ENCODE peak calls at places on chromosomes 6 and 20, in six cellular contexts. Q is adrenal gland; V is IMR-90; S is brain microvascular endothelial cell; W is PC-3; R is CD8-positive, alpha-beta T cell. G is an unnamed sample.

GRCh38 chr6:157962601-157963084 is 19.0 kb upstream of the SYNJ2 start:
- DNase-seq in Q (no peak), V (peak; percentile 83), S (peak; percentile 73), W (no peak), R (no peak), G (no peak)

GRCh38 chr6:170189236-170189635 is 101.6 kb downstream of the DLL1 start:
- DNase-seq in Q (no peak), V (no peak), S (no peak), W (no peak), R (no peak), G (no peak)

GRCh38 chr6:33610779-33611421 is 10.2 kb upstream of the ITPR3 start:
- DNase-seq in Q (no peak), V (no peak), S (no peak), W (no peak), R (no peak), G (no peak)

GRCh38 chr20:51427625-51428291 is 114.8 kb downstream of the NFATC2 start:
- DNase-seq in Q (no peak), V (no peak), S (no peak), W (no peak), R (no peak), G (no peak)

GRCh38 chr20:57806975-57807374 is 97.2 kb upstream of the PMEPA1 start:
- DNase-seq in Q (no peak), V (no peak), S (no peak), W (no peak), R (no peak), G (no peak)

GRCh38 chr6:152380351-152380767 is 256.8 kb downstream of the SYNE1 start:
- DNase-seq in Q (peak; percentile 18), V (peak; percentile 74), S (peak; percentile 76), W (peak; percentile 41), R (no peak), G (no peak)

GRCh38 chr6:116971959-116972358 is 94.9 kb downstream of the RFX6 start:
- DNase-seq in Q (peak; percentile 17), V (peak; percentile 31), S (peak; percentile 42), W (peak; percentile 62), R (no peak), G (peak; percentile 54)

GRCh38 chr20:54431545-54431944 is 43.8 kb upstream of the DOK5 start:
- DNase-seq in Q (no peak), V (no peak), S (no peak), W (no peak), R (no peak), G (no peak)

GRCh38 chr6:157985378-157986155 is 3.9 kb downstream of the SYNJ2 start:
- DNase-seq in Q (no peak), V (no peak), S (no peak), W (no peak), R (no peak), G (no peak)

GRCh38 chr20:59787186-59787890 is 146.1 kb downstream of the SYCP2 start:
- DNase-seq in Q (no peak), V (no peak), S (no peak), W (no peak), R (no peak), G (no peak)

GRCh38 chr20:62191781-62192559 is 9.1 kb downstream of the MTG2 start:
- DNase-seq in Q (no peak), V (no peak), S (no peak), W (no peak), R (no peak), G (no peak)

GRCh38 chr6:24274441-24275083 is 83.3 kb downstream of the DCDC2 start:
- DNase-seq in Q (no peak), V (peak; percentile 23), S (peak; percentile 7), W (peak; percentile 35), R (no peak), G (no peak)

GRCh38 chr6:79353226-79353625 is 118.7 kb upstream of the HMGN3 start:
- DNase-seq in Q (no peak), V (no peak), S (peak; percentile 21), W (peak; percentile 49), R (no peak), G (no peak)

GRCh38 chr20:23702021-23702420 is 13.2 kb upstream of the CST4 start:
- DNase-seq in Q (no peak), V (peak; percentile 2), S (no peak), W (no peak), R (no peak), G (no peak)

GRCh38 chr20:39880890-39881289 is 808.1 kb downstream of the MAFB start:
- DNase-seq in Q (peak; percentile 11), V (no peak), S (no peak), W (no peak), R (no peak), G (peak; percentile 38)
- TF ChIP-seq CTCF in Q (no peak), V (no peak), S (peak; percentile 51), W (no peak), R (no peak), G (peak; percentile 17)

DNA sequence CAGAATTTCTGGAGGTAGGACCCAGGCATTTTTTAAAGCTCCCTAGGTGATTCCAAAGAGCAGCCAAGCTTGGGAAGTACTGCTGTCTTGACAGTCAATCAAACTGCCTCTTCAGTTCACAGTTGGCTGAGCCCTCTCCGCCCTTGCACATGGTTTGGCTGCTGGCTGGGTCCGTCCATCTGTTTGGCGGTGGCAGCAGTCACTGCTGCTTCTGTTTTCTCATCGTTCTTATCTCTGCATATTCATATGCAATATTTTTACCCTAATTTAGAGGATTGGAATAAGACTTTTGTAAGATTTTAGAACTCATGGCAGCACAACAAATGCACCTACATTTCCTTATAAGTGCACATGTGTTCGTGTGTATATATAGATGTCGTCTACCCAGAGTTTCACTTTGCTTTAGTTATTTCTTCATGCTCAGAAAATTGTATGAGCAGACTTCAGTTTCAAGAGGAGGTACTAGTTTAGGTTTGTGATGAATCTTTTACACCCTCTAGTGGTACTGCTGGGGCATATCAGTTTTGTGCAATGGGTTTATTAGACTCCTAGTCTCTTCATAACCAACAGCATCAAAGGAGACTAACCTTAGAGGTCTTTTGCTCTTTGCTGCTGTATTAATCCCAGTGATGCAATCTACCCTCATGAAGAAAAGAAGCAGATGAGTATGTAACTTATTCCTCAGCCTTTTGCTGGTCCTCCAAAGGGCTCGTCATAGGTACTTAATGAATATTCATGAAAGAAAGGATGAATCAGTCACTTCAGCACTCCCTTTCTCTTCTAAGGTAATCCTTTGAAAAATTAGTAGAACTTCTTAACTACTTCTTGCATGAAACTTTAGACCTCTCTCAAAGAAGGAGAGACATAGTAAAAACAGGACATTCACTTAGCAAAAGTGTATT is 44.3 kb downstream of the KHDC1L start:
- DNase-seq in Q (no peak), V (peak; percentile 84), S (peak; percentile 70), W (peak; percentile 76), R (no peak), G (peak; percentile 81)
- H3K4me3 ChIP-seq in Q (no peak overlapping the region), V (peak overlapping the region; percentile 42), S (peak overlapping the region; percentile 41), W (peak overlapping the region; percentile 66), R (no peak overlapping the region), G (peak overlapping the region; percentile 9)

DNA sequence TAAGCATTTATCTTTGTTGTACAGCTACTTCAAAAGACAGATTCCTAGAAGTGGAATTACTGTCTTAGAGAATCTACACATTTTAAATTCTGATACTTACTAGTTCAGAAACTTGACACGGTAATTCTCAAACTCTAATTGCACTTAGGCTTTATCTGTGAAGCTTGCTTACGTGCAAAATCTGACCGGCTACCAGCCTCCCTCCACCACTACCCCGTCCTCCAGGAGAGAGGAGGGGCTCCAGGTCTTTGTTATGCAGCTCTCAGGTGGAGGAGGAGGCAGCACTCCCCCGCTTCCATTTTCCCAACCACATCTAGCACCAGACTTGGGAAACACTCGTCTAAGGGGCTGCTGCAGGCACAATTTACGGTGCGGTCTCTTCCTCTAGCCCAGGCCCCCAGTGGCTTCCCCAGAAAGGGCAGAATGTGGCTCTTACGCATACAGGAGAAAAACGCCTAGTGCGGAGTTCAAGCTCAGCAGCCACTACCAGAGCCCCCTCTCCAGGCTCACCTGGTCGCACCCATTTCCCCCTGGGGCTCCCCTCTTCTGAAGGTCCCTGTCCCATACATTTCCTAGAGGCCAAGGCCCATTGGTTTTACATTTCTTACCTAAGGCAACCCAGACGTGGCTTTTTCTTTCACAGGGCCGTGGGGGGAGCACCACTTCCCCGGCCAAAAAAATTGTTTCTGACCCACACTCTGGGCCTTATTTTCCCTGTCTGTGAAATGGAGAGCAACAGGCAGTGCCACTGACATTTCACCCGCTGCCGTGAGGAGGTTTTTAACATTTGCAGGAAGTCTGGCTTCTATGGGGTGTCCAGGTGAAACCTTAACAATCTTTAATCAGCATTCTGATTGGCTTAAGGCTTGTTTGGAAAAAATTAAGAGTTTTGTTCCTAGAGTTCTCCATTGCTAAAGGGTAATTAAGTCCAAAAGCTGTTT is 1.6 kb upstream of the TGIF2 start:
- DNase-seq in Q (no peak), V (no peak), S (no peak), W (no peak), R (no peak), G (no peak)
- TF ChIP-seq CTCF in Q (no peak), V (no peak), S (no peak), W (no peak), R (no peak), G (no peak)

DNA sequence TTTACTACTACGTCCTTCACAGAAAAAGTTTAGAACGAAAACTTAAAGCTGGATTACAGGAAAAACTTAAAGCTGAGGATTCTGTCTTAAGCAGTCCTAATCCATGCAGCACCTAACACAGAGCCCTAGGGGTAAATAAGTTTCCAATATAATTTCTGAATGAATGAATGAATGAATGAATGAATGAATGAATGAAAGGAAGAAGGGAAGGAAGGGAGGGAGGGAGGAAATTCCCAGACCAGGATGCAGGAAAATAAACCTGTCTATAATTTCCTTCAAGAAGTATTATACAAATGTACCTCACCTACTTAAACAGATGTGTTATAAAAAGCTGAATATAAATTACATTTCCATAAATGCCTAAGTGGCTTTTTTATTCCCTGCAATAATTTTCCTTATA is 83.4 kb downstream of the RNGTT start:
- DNase-seq in Q (no peak), V (no peak), S (no peak), W (no peak), R (no peak), G (no peak)
- H3K4me3 ChIP-seq in Q (no peak overlapping the region), V (no peak overlapping the region), S (no peak overlapping the region), W (no peak overlapping the region), R (no peak overlapping the region), G (no peak overlapping the region)

DNA sequence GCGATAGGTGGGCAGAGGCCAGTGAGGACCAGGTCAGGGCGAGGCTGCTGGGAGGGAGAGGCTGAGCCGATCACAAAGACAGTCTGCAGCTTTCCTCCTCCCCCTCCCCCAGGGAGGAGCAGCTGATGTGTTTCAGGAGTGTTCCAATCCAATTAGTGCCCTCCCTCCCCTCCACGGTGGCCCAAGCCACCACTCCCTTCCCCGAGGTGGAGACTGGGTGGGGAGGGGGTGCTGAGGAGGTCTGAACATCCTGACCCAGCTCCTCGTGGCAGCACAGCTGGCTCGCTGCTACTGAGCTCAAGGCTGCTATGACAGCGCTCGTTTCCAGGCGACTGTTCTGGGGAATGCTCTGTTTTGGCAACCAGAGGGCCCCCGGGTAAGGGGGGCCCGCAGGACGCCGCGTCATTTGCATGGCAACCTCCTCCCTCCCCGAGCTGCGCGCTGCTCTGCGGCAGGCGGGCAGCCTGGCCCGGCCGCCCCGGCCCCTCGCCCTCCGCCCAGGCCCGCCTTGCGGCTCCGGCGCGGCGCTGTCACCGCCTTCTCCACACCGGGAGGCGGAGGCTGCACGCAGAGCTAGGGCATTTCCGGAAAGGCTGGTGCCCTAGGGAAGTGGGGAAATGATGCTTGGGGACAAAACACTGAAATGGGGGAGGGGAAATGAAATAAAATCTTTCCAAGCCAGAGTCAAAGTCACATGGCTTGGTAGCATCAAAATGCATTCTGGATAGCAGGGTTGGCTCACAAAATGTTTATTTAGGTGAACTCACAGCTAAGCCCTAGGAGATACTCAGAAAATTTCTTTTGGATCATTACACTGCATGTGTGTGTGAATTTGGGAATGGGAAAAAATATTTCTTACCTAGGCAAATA is 67.4 kb upstream of the PIM1 start:
- DNase-seq in Q (peak; percentile 95), V (peak; percentile 88), S (peak; percentile 90), W (peak; percentile 82), R (peak; percentile 78), G (peak; percentile 88)
- TF ChIP-seq CTCF in Q (peak; percentile 6), V (peak; percentile 18), S (no peak), W (no peak), R (no peak), G (no peak)

G was measured in GM12865.